ENCODE peak calls at places on chromosomes 13 and 19, in six cellular contexts. Q, F, J, A, S and Y are unnamed samples.

GRCh38 chr13:29573190-29573589 is 22.3 kb downstream of the SLC7A1 start:
- DNase-seq in Q (peak; percentile 22), F (no peak), J (no peak), A (no peak), S (no peak), Y (no peak)

GRCh38 chr13:30222253-30222652 is 85.1 kb downstream of the KATNAL1 start:
- DNase-seq in Q (no peak), F (no peak), J (no peak), A (no peak), S (no peak), Y (no peak)

GRCh38 chr19:38409631-38410133 is 6.8 kb downstream of the FAM98C start:
- DNase-seq in Q (no peak), F (no peak), J (no peak), A (no peak), S (no peak), Y (no peak)

GRCh38 chr13:19268331-19268730 is 86.7 kb upstream of the TUBA3C start:
- DNase-seq in Q (no peak), F (no peak), J (no peak), A (no peak), S (no peak), Y (no peak)

GRCh38 chr13:113671066-113672001 is 4.3 kb downstream of the GRK1 start:
- DNase-seq in Q (no peak), F (no peak), J (no peak), A (no peak), S (no peak), Y (no peak)

GRCh38 chr13:22108283-22108897 is 437.5 kb downstream of the FGF9 start:
- DNase-seq in Q (no peak), F (no peak), J (no peak), A (no peak), S (no peak), Y (no peak)

GRCh38 chr19:1144741-1145140 is 29.3 kb downstream of the SBNO2 start:
- DNase-seq in Q (no peak), F (no peak), J (no peak), A (no peak), S (no peak), Y (no peak)

GRCh38 chr13:53064721-53065120 is 36.1 kb downstream of the OLFM4 start:
- DNase-seq in Q (no peak), F (no peak), J (no peak), A (no peak), S (no peak), Y (no peak)

GRCh38 chr13:66895780-66896179 is 334.4 kb downstream of the PCDH9 start:
- DNase-seq in Q (no peak), F (no peak), J (no peak), A (no peak), S (no peak), Y (no peak)

GRCh38 chr13:109415057-109415456 is 371.3 kb downstream of the IRS2 start:
- DNase-seq in Q (no peak), F (no peak), J (no peak), A (no peak), S (no peak), Y (no peak)

GRCh38 chr13:99496322-99497142 is 4.7 kb upstream of the TM9SF2 start:
- DNase-seq in Q (no peak), F (no peak), J (peak; percentile 98), A (peak; percentile 82), S (peak; percentile 75), Y (no peak)

GRCh38 chr13:40245567-40245966 is 420.9 kb downstream of the FOXO1 start:
- DNase-seq in Q (no peak), F (no peak), J (no peak), A (no peak), S (no peak), Y (no peak)

GRCh38 chr13:113430378-113431110 is 22.7 kb downstream of the ADPRHL1 start:
- DNase-seq in Q (no peak), F (no peak), J (no peak), A (no peak), S (no peak), Y (no peak)

GRCh38 chr13:21124853-21125252 is 51.5 kb downstream of the SKA3 start:
- DNase-seq in Q (no peak), F (no peak), J (peak; percentile 60), A (no peak), S (no peak), Y (no peak)

GRCh38 chr19:47542030-47542475 is 27.2 kb upstream of the NAPA start:
- DNase-seq in Q (no peak), F (no peak), J (no peak), A (no peak), S (no peak), Y (no peak)

GRCh38 chr13:113916330-113916815 is 52.5 kb upstream of the GAS6 start:
- DNase-seq in Q (no peak), F (no peak), J (no peak), A (no peak), S (no peak), Y (no peak)

GRCh38 chr19:19111138-19111835 is 27.0 kb downstream of the TMEM161A start:
- DNase-seq in Q (no peak), F (no peak), J (no peak), A (no peak), S (no peak), Y (no peak)

GRCh38 chr19:17078038-17078919 is 2.7 kb downstream of the MYO9B start:
- DNase-seq in Q (no peak), F (no peak), J (no peak), A (no peak), S (no peak), Y (no peak)

GRCh38 chr19:17721821-17722220 is 2.5 kb downstream of the MAP1S start:
- DNase-seq in Q (no peak), F (no peak), J (no peak), A (no peak), S (no peak), Y (no peak)

GRCh38 chr19:39949026-39949747 is 14.8 kb upstream of the FCGBP start:
- DNase-seq in Q (no peak), F (no peak), J (no peak), A (no peak), S (no peak), Y (no peak)

GRCh38 chr19:46192990-46193650 is 36.4 kb upstream of the IGFL1 start:
- DNase-seq in Q (no peak), F (no peak), J (peak; percentile 87), A (peak; percentile 83), S (no peak), Y (no peak)

GRCh38 chr13:40076765-40077362 is 421.4 kb downstream of the COG6 start:
- DNase-seq in Q (no peak), F (no peak), J (no peak), A (no peak), S (no peak), Y (no peak)

GRCh38 chr13:47337781-47338507 is 441.1 kb upstream of the HTR2A start:
- DNase-seq in Q (no peak), F (no peak), J (no peak), A (no peak), S (no peak), Y (no peak)

DNA sequence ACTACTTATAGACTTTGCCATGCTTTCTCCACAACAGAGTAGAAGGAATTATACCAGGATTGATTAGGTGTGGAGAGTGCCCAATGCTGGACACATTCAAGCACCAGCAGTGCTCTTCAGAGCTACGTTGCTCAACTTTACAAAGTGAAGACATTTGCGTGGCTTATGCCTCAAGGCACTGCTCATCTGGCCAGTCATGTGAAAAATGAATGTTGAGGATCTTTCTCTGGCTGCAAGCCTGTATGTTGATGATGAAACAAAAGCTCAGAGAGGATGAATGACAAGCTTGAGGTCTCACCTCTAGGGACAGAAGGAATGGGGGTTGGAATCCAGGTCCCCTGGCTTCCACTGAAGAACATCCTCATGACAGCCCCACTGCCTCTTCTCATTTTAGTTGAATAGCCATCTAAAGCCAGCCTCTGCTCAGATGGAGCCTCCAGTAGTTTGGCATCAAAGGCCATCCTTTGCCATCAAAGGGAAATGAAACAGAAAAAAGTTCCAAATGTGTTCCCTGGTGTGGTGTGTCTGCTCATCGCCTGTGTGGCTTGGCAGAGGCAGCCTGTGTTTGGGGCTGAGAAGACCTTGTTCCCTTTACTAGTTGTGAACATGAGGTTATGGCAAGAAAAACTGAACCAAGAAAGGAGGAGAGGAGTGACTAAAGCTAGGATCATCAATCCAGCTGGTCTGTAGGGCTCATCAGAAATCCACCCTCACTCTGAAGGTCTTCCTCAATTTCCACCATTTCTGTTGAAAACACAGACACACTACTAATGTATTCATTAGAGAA is 114.0 kb upstream of the KL start:
- DNase-seq in Q (no peak), F (no peak), J (no peak), A (no peak), S (no peak), Y (no peak)
- TF ChIP-seq POLR2AphosphoS5 in Q (no peak), F (no peak), J (no peak), A (no peak), S (no peak), Y (no peak)

GRCh38 chr19:54030895-54031586 is 32.7 kb downstream of the VSTM1 start:
- DNase-seq in Q (no peak), F (no peak), J (no peak), A (peak; percentile 40), S (no peak), Y (no peak)
- TF ChIP-seq TAF1 in Q (no peak), F (no peak), J (no peak), A (no peak), S (no peak), Y (no peak)

GRCh38 chr19:35264281-35265125 is 4.3 kb upstream of the USF2 start:
- DNase-seq in Q (no peak), F (no peak), J (no peak), A (no peak), S (no peak), Y (no peak)
- TF ChIP-seq POLR2A in Q (peak; percentile 10), F (peak; percentile 59), J (peak; percentile 61), A (peak; percentile 27), S (no peak), Y (peak; percentile 49)

DNA sequence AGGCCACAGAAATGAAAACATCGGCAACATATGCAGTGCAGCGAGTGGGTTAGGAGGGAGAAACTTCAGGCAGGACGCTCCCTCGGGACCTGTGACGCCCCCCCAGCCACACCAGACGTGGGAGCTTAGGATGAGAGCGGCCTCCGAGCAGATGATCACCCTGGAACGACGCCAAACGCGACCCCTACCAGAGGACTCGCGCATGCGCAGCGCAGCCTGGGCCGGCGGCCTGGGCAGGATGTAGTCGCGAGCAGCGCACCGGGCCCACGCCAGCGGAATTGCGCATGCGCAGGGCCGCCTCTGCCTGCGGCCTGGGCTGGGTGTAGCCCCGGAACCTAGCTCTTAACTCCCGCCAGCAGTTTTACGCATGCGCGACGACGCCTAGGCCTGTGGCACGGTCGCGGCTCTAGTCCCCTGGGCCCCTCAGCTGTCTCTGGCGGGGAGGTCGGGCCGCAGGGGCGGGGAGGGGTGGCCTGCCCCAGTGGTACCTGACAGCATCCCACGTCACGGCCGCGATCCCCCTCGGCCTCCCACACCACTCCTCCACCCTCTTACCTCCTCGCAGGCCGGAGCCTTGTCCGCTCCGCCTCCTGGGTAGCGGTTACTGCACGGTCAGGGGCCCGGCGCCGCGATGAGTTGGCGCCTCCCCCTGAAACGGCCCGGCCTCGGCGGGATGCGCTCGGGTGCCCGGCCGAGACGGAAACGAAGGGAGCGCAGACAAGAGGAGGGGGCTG is at the start of gene RCBTB2:
- DNase-seq in Q (peak; percentile 88), F (peak; percentile 98), J (peak; percentile 93), A (peak; percentile 90), S (peak; percentile 95), Y (peak; percentile 87)
- TF ChIP-seq POLR2AphosphoS5 in Q (peak; percentile 84), F (peak; percentile 83), J (peak; percentile 80), A (no peak), S (peak; percentile 82), Y (peak; percentile 75)

GRCh38 chr13:36998624-36999041 is 507 bp downstream of the ALG5 start:
- DNase-seq in Q (no peak), F (peak; percentile 66), J (no peak), A (peak; percentile 14), S (no peak), Y (peak; percentile 16)
- TF ChIP-seq TAF1 in Q (no peak), F (no peak), J (no peak), A (no peak), S (no peak), Y (no peak)

GRCh38 chr19:44723952-44724319 is 24.6 kb upstream of the BCL3 start:
- DNase-seq in Q (peak; percentile 74), F (peak; percentile 93), J (peak; percentile 64), A (peak; percentile 88), S (peak; percentile 54), Y (peak; percentile 74)
- TF ChIP-seq POLR2A in Q (no peak), F (no peak), J (no peak), A (no peak), S (no peak), Y (no peak)